ENCODE peak calls at places on chromosome 11, in seven cellular contexts. K, P, Y, O, Z, S and M are unnamed samples.

GRCh38 chr11:24585192-24585591 is 88.3 kb downstream of the LUZP2 start:
- DNase-seq in S (no peak), Z (no peak), P (no peak), O (no peak), K (peak), Y (no peak), M (no peak)

GRCh38 chr11:37786214-37786755 is 1188.2 kb upstream of the RAG2 start:
- DNase-seq in P (peak), O (no peak), Y (no peak), S (no peak), Z (no peak), K (peak), M (no peak)

GRCh38 chr11:22387126-22387525 is 48.9 kb downstream of the SLC17A6 start:
- DNase-seq in P (no peak), Y (no peak), Z (no peak), S (no peak), O (no peak), K (no peak), M (no peak)

GRCh38 chr11:7582338-7582985 is 68.7 kb downstream of the PPFIBP2 start:
- DNase-seq in K (no peak), P (no peak), S (no peak), Y (no peak), O (no peak), Z (no peak), M (no peak)

GRCh38 chr11:132586801-132587200 is 945.5 kb downstream of the OPCML start:
- DNase-seq in K (peak), S (no peak), Z (no peak), O (no peak), P (peak), Y (no peak), M (no peak)

GRCh38 chr11:13596601-13597000 is 71.9 kb upstream of the FAR1 start:
- DNase-seq in P (no peak), O (no peak), Y (no peak), K (no peak), Z (no peak), S (no peak), M (no peak)

GRCh38 chr11:56491270-56491669 is at the start of gene OR5M8:
- DNase-seq in Z (no peak), P (no peak), K (no peak), O (no peak), S (no peak), Y (no peak), M (no peak)

GRCh38 chr11:35927730-35928129 is 16.1 kb upstream of the LDLRAD3 start:
- DNase-seq in O (peak), S (peak), K (peak), Z (peak), Y (peak), P (no peak), M (peak)

GRCh38 chr11:115184901-115185300 is 319.3 kb downstream of the CADM1 start:
- DNase-seq in K (no peak), Z (no peak), P (no peak), Y (no peak), O (no peak), S (no peak), M (no peak)

GRCh38 chr11:43101113-43101512 is 210.7 kb upstream of the API5 start:
- DNase-seq in P (no peak), O (no peak), Z (no peak), K (no peak), Y (no peak), S (no peak), M (no peak)

GRCh38 chr11:73266644-73267015 is 5.5 kb upstream of the P2RY6 start:
- DNase-seq in Y (peak), K (no peak), S (no peak), Z (no peak), P (no peak), O (no peak), M (peak)

GRCh38 chr11:13152736-13153541 is 124.7 kb upstream of the BMAL1 start:
- DNase-seq in O (peak), Z (no peak), P (no peak), Y (no peak), S (no peak), K (peak), M (peak)

GRCh38 chr11:68266121-68266891 is 5.5 kb downstream of the C11orf24 start:
- DNase-seq in Y (no peak), Z (no peak), P (no peak), O (no peak), K (no peak), S (no peak), M (no peak)

GRCh38 chr11:12377824-12378593 is 638 bp downstream of the PARVA start:
- DNase-seq in Z (peak), P (no peak), K (peak), S (peak), Y (peak), O (peak), M (peak)

GRCh38 chr11:47912843-47913437 is 64.8 kb upstream of the NUP160 start:
- DNase-seq in O (no peak), P (no peak), Y (no peak), K (no peak), S (no peak), Z (no peak), M (no peak)

GRCh38 chr11:27319065-27319464 is 44.0 kb downstream of the CCDC34 start:
- DNase-seq in K (peak), O (peak), P (no peak), Z (no peak), Y (no peak), S (no peak), M (no peak)

GRCh38 chr11:116035972-116036371 is 531.8 kb upstream of the CADM1 start:
- DNase-seq in O (no peak), Z (no peak), K (no peak), S (no peak), Y (no peak), P (no peak), M (peak)

GRCh38 chr11:63986156-63986931 is at the start of gene OTUB1:
- DNase-seq in Y (peak), O (peak), K (peak), P (peak), Z (peak), S (peak), M (peak)

GRCh38 chr11:35178862-35179261 is 39.9 kb downstream of the CD44 start:
- DNase-seq in O (no peak), K (peak), P (no peak), S (no peak), Y (no peak), Z (no peak), M (no peak)

DNA sequence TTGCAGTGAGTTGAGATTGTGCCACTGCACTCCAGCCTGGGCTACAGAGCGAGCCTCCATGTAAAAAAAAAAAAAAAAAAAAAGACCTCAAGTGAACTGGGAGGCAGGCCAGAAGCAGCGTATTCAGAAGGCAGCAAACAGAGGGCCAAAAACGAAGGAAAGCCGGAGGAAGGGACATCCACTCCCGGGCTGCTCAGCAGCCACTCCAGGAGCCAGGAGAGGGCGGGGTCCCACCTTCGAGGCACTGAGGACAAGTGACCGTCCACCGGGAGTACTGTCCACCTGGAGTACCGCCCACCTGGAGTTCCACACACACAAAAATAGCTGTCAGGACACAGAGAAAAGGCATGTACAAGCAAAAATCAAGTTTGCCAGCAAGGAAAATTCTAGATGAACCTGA is 5.5 kb downstream of the TOLLIP start:
- DNase-seq in Z (peak), P (no peak), S (peak), Y (no peak), O (no peak), K (peak), M (no peak)
- H3K27ac ChIP-seq in Z (peak), P (peak), S (no peak), Y (no peak), O (peak), K (peak), M (no peak)

GRCh38 chr11:58576792-58577440 is 1.3 kb upstream of the LPXN start:
- DNase-seq in P (no peak), Y (no peak), K (peak), S (no peak), Z (no peak), O (peak), M (peak)

GRCh38 chr11:58575377-58576020 is at the start of gene LPXN:
- DNase-seq in K (peak), Z (no peak), Y (no peak), P (no peak), O (peak), S (no peak), M (no peak)

GRCh38 chr11:58574851-58575250 is 805 bp downstream of the LPXN start:
- DNase-seq in O (no peak), S (no peak), Z (no peak), P (no peak), K (peak), Y (no peak), M (no peak)

GRCh38 chr11:58577441-58578135 is 1.3 kb upstream of the ZFP91 start:
- DNase-seq in S (peak), Z (no peak), Y (peak), K (peak), O (no peak), P (peak), M (peak)

DNA sequence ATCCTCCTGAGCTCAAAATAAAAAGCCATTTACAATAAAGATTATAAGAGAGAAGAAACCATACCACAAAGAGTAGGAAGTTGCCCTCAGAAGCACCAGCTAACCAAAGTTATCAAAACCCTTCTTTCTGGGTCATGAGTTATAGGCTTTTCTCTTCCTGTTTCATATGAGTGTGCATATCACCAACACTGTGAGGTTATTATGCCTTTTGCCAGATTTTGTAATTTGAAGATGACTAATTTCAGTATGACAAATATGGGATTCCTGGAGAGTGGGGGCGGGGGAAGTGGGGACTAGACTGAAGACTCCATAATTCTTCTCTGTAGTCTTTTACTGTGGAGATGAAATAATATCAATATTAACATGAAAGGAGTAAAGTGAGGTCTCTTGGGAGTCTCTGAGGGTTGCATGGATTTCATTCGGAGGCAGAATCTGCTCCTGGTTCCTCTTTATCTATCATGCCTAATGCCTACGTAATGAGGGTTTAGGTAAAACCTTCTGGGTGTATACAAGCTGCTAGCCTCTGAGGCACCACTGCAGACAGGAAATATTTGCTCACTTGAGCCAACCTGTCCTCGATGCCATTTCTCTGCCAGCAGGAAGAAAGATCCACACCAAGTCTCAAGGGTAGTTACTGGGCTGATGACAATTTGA is 2.1 kb downstream of the LPXN start:
- DNase-seq in S (peak), P (peak), Y (peak), K (peak), O (no peak), Z (peak), M (no peak)
- H3K27ac ChIP-seq in S (no peak), P (no peak), Y (peak), K (peak), O (peak), Z (peak), M (no peak)

GRCh38 chr11:127109796-127110195 is 109.2 kb upstream of the KIRREL3 start:
- DNase-seq in P (no peak), K (no peak), S (no peak), O (no peak), Y (no peak), Z (no peak), M (no peak)

GRCh38 chr11:127106938-127107337 is 106.4 kb upstream of the KIRREL3 start:
- DNase-seq in K (no peak), P (no peak), S (no peak), O (no peak), Z (no peak), Y (no peak), M (no peak)

GRCh38 chr11:127108838-127109237 is 108.3 kb upstream of the KIRREL3 start:
- DNase-seq in S (no peak), K (no peak), O (no peak), P (no peak), Z (no peak), Y (no peak), M (no peak)

GRCh38 chr11:127114035-127114434 is 113.5 kb upstream of the KIRREL3 start:
- DNase-seq in S (no peak), P (no peak), K (no peak), O (peak), Z (no peak), Y (no peak), M (no peak)

GRCh38 chr11:127110542-127110941 is 110.0 kb upstream of the KIRREL3 start:
- DNase-seq in O (peak), P (no peak), K (no peak), S (no peak), Y (no peak), Z (no peak), M (no peak)
- H3K27ac ChIP-seq in O (no peak), P (no peak), K (no peak), S (no peak), Y (no peak), Z (no peak), M (no peak)

GRCh38 chr11:2143652-2144548 is 4.7 kb upstream of the IGF2 start:
- DNase-seq in P (no peak), Z (no peak), K (no peak), S (no peak), O (no peak), Y (no peak), M (no peak)

GRCh38 chr11:2140411-2141400 is 1.5 kb upstream of the IGF2 start:
- DNase-seq in S (no peak), Z (no peak), P (no peak), K (no peak), O (no peak), Y (no peak), M (peak)

GRCh38 chr11:2142762-2143202 is 3.6 kb upstream of the IGF2 start:
- DNase-seq in K (peak), P (no peak), Z (no peak), Y (no peak), S (no peak), O (no peak), M (peak)

GRCh38 chr11:2144549-2145220 is 5.5 kb upstream of the IGF2 start:
- DNase-seq in P (no peak), O (no peak), K (no peak), S (no peak), Y (no peak), Z (no peak), M (peak)

GRCh38 chr11:2142300-2142759 is 3.1 kb upstream of the IGF2 start:
- DNase-seq in O (no peak), Z (no peak), S (no peak), Y (no peak), P (no peak), K (peak), M (peak)
- H3K27ac ChIP-seq in O (no peak), Z (no peak), S (no peak), Y (no peak), P (no peak), K (no peak), M (peak)

GRCh38 chr11:46600162-46600561 is 6.3 kb upstream of the AMBRA1 start:
- DNase-seq in K (no peak), Z (no peak), O (no peak), Y (no peak), S (no peak), P (no peak), M (no peak)
- H3K27ac ChIP-seq in K (no peak), Z (no peak), O (no peak), Y (peak), S (peak), P (no peak), M (no peak)